ENCODE peak calls at places on chromosomes 1 and 21, in four cellular contexts. S is effector memory CD4-positive, alpha-beta T cell; V is choroid plexus epithelial cell; L is 8988T. B is an unnamed sample.

GRCh38 chr1:54096491-54097235 is 43.3 kb downstream of the TCEANC2 start:
- DNase-seq in V (no peak), L (no peak), S (no peak), B (no peak)

GRCh38 chr21:31479222-31479621 is 135.2 kb upstream of the TIAM1 start:
- DNase-seq in S (no peak), L (no peak), V (no peak), B (no peak)

GRCh38 chr1:77975386-77975785 is 3.5 kb downstream of the FUBP1 start:
- DNase-seq in L (no peak), V (peak; percentile 48), S (no peak), B (no peak)

GRCh38 chr1:173205146-173206051 is 1.7 kb downstream of the TNFSF4 start:
- DNase-seq in S (no peak), L (no peak), V (peak; percentile 94), B (no peak)

GRCh38 chr1:170735366-170736263 is 71.7 kb downstream of the PRRX1 start:
- DNase-seq in V (no peak), L (no peak), S (no peak), B (no peak)

GRCh38 chr1:26358411-26359384 is 4.8 kb upstream of the CRYBG2 start:
- DNase-seq in S (peak; percentile 70), L (no peak), V (no peak), B (no peak)

GRCh38 chr1:201137579-201138310 is 10.8 kb upstream of the ASCL5 start:
- DNase-seq in S (no peak), L (no peak), V (peak; percentile 81), B (peak; percentile 83)

GRCh38 chr21:15276243-15276642 is 211.4 kb upstream of the NRIP1 start:
- DNase-seq in S (no peak), V (no peak), L (no peak), B (no peak)

GRCh38 chr1:59593798-59594790 is 220.7 kb upstream of the HOOK1 start:
- DNase-seq in S (no peak), V (no peak), L (no peak), B (no peak)

GRCh38 chr21:17858764-17859163 is 39.6 kb upstream of the C21orf91 start:
- DNase-seq in L (no peak), V (no peak), S (no peak), B (no peak)